ENCODE peak calls at places on chromosome 3, in seven cellular contexts. One of them, this sample, is unnamed.

GRCh38 chr3:51967384-51968174 is at the start of gene PCBP4:
- DNase-seq in GM12878: no peak
- DNase-seq in GM12892: no peak
- DNase-seq in SK-N-SH: peak; percentile 88
- DNase-seq in K562: peak; percentile 60
- DNase-seq in HepG2: peak; percentile 70
- DNase-seq in H1: no peak
- DNase-seq in this sample: peak; percentile 62

GRCh38 chr3:183587337-183587736 is 31.8 kb upstream of the KLHL6 start:
- DNase-seq in GM12878: no peak
- DNase-seq in GM12892: no peak
- DNase-seq in SK-N-SH: no peak
- DNase-seq in K562: no peak
- DNase-seq in HepG2: no peak
- DNase-seq in H1: no peak
- DNase-seq in this sample: no peak

GRCh38 chr3:195895078-195895899 is 13.1 kb downstream of the TNK2 start:
- DNase-seq in GM12878: no peak
- DNase-seq in GM12892: peak; percentile 77
- DNase-seq in SK-N-SH: peak; percentile 84
- DNase-seq in K562: peak; percentile 72
- DNase-seq in HepG2: peak; percentile 44
- DNase-seq in H1: no peak
- DNase-seq in this sample: peak; percentile 83

GRCh38 chr3:138692152-138692551 is 83.6 kb downstream of the FAIM start:
- DNase-seq in GM12878: no peak
- DNase-seq in GM12892: no peak
- DNase-seq in SK-N-SH: no peak
- DNase-seq in K562: no peak
- DNase-seq in HepG2: no peak
- DNase-seq in H1: no peak
- DNase-seq in this sample: no peak

GRCh38 chr3:125051715-125052581 is 3.8 kb downstream of the HEG1 start:
- DNase-seq in GM12878: peak; percentile 56
- DNase-seq in GM12892: peak; percentile 29
- DNase-seq in SK-N-SH: no peak
- DNase-seq in K562: no peak
- DNase-seq in HepG2: no peak
- DNase-seq in H1: no peak
- DNase-seq in this sample: peak; percentile 23

GRCh38 chr3:33047842-33048834 is 48.8 kb downstream of the GLB1 start:
- DNase-seq in GM12878: no peak
- DNase-seq in GM12892: no peak
- DNase-seq in SK-N-SH: no peak
- DNase-seq in K562: no peak
- DNase-seq in HepG2: no peak
- DNase-seq in H1: no peak
- DNase-seq in this sample: no peak

GRCh38 chr3:176767385-176767784 is 429.9 kb downstream of the TBL1XR1 start:
- DNase-seq in GM12878: no peak
- DNase-seq in GM12892: no peak
- DNase-seq in SK-N-SH: no peak
- DNase-seq in K562: no peak
- DNase-seq in HepG2: no peak
- DNase-seq in H1: no peak
- DNase-seq in this sample: no peak

GRCh38 chr3:131883086-131883485 is 151.7 kb downstream of the CPNE4 start:
- DNase-seq in GM12878: no peak
- DNase-seq in GM12892: no peak
- DNase-seq in SK-N-SH: no peak
- DNase-seq in K562: no peak
- DNase-seq in HepG2: no peak
- DNase-seq in H1: no peak
- DNase-seq in this sample: no peak

GRCh38 chr3:72244396-72244795 is 459.4 kb upstream of the PROK2 start:
- DNase-seq in GM12878: no peak
- DNase-seq in GM12892: no peak
- DNase-seq in SK-N-SH: peak; percentile 37
- DNase-seq in K562: no peak
- DNase-seq in HepG2: no peak
- DNase-seq in H1: no peak
- DNase-seq in this sample: no peak

GRCh38 chr3:44685128-44685800 is 27.2 kb upstream of the ZNF502 start:
- DNase-seq in GM12878: peak; percentile 27
- DNase-seq in GM12892: peak; percentile 65
- DNase-seq in SK-N-SH: peak; percentile 94
- DNase-seq in K562: peak; percentile 72
- DNase-seq in HepG2: no peak
- DNase-seq in H1: peak; percentile 78
- DNase-seq in this sample: peak; percentile 65

GRCh38 chr3:53941945-53942344 is 50.3 kb upstream of the SELENOK start:
- DNase-seq in GM12878: no peak
- DNase-seq in GM12892: no peak
- DNase-seq in SK-N-SH: no peak
- DNase-seq in K562: no peak
- DNase-seq in HepG2: no peak
- DNase-seq in H1: no peak
- DNase-seq in this sample: no peak

GRCh38 chr3:59678042-59678707 is 628.4 kb upstream of the CFAP20DC start:
- DNase-seq in GM12878: no peak
- DNase-seq in GM12892: no peak
- DNase-seq in SK-N-SH: no peak
- DNase-seq in K562: no peak
- DNase-seq in HepG2: no peak
- DNase-seq in H1: no peak
- DNase-seq in this sample: no peak

GRCh38 chr3:61372723-61373122 is 121.5 kb upstream of the FHIT start:
- DNase-seq in GM12878: no peak
- DNase-seq in GM12892: no peak
- DNase-seq in SK-N-SH: no peak
- DNase-seq in K562: no peak
- DNase-seq in HepG2: no peak
- DNase-seq in H1: no peak
- DNase-seq in this sample: no peak

GRCh38 chr3:159733194-159733860 is 255.3 kb upstream of the IL12A start:
- DNase-seq in GM12878: no peak
- DNase-seq in GM12892: no peak
- DNase-seq in SK-N-SH: no peak
- DNase-seq in K562: no peak
- DNase-seq in HepG2: no peak
- DNase-seq in H1: no peak
- DNase-seq in this sample: no peak

GRCh38 chr3:28791713-28792255 is 443.2 kb upstream of the AZI2 start:
- DNase-seq in GM12878: no peak
- DNase-seq in GM12892: no peak
- DNase-seq in SK-N-SH: no peak
- DNase-seq in K562: no peak
- DNase-seq in HepG2: no peak
- DNase-seq in H1: no peak
- DNase-seq in this sample: no peak

GRCh38 chr3:79109758-79110157 is 658.0 kb downstream of the ROBO1 start:
- DNase-seq in GM12878: no peak
- DNase-seq in GM12892: no peak
- DNase-seq in SK-N-SH: no peak
- DNase-seq in K562: no peak
- DNase-seq in HepG2: no peak
- DNase-seq in H1: no peak
- DNase-seq in this sample: no peak

GRCh38 chr3:27535809-27536392 is 51.7 kb upstream of the SLC4A7 start:
- DNase-seq in GM12878: no peak
- DNase-seq in GM12892: no peak
- DNase-seq in SK-N-SH: no peak
- DNase-seq in K562: no peak
- DNase-seq in HepG2: no peak
- DNase-seq in H1: no peak
- DNase-seq in this sample: no peak

GRCh38 chr3:40980467-40980866 is 218.8 kb upstream of the CTNNB1 start:
- DNase-seq in GM12878: no peak
- DNase-seq in GM12892: no peak
- DNase-seq in SK-N-SH: no peak
- DNase-seq in K562: no peak
- DNase-seq in HepG2: no peak
- DNase-seq in H1: no peak
- DNase-seq in this sample: no peak

GRCh38 chr3:149003653-149004305 is 12.4 kb downstream of the GYG1 start:
- DNase-seq in GM12878: no peak
- DNase-seq in GM12892: peak; percentile 23
- DNase-seq in SK-N-SH: no peak
- DNase-seq in K562: no peak
- DNase-seq in HepG2: no peak
- DNase-seq in H1: no peak
- DNase-seq in this sample: no peak

GRCh38 chr3:102248981-102249705 is 185.7 kb upstream of the ZPLD1 start:
- DNase-seq in GM12878: no peak
- DNase-seq in GM12892: no peak
- DNase-seq in SK-N-SH: no peak
- DNase-seq in K562: no peak
- DNase-seq in HepG2: no peak
- DNase-seq in H1: no peak
- DNase-seq in this sample: no peak

GRCh38 chr3:70811880-70812279 is 499.4 kb upstream of the MDFIC2 start:
- DNase-seq in GM12878: no peak
- DNase-seq in GM12892: no peak
- DNase-seq in SK-N-SH: no peak
- DNase-seq in K562: no peak
- DNase-seq in HepG2: no peak
- DNase-seq in H1: no peak
- DNase-seq in this sample: no peak

GRCh38 chr3:56878046-56878445 is 76.3 kb upstream of the ARHGEF3 start:
- DNase-seq in GM12878: no peak
- DNase-seq in GM12892: no peak
- DNase-seq in SK-N-SH: no peak
- DNase-seq in K562: peak; percentile 6
- DNase-seq in HepG2: no peak
- DNase-seq in H1: no peak
- DNase-seq in this sample: no peak

GRCh38 chr3:107846282-107846852 is 244.5 kb downstream of the CD47 start:
- DNase-seq in GM12878: no peak
- DNase-seq in GM12892: no peak
- DNase-seq in SK-N-SH: no peak
- DNase-seq in K562: peak; percentile 65
- DNase-seq in HepG2: peak; percentile 47
- DNase-seq in H1: peak; percentile 57
- DNase-seq in this sample: no peak

GRCh38 chr3:159856496-159857098 is 132.0 kb upstream of the IL12A start:
- DNase-seq in GM12878: no peak
- DNase-seq in GM12892: no peak
- DNase-seq in SK-N-SH: peak; percentile 52
- DNase-seq in K562: no peak
- DNase-seq in HepG2: no peak
- DNase-seq in H1: no peak
- DNase-seq in this sample: no peak

GRCh38 chr3:23741403-23741706 is 64.4 kb upstream of the UBE2E1 start:
- DNase-seq in GM12878: no peak
- DNase-seq in GM12892: no peak
- DNase-seq in SK-N-SH: no peak
- DNase-seq in K562: no peak
- DNase-seq in HepG2: no peak
- DNase-seq in H1: no peak
- DNase-seq in this sample: no peak

DNA sequence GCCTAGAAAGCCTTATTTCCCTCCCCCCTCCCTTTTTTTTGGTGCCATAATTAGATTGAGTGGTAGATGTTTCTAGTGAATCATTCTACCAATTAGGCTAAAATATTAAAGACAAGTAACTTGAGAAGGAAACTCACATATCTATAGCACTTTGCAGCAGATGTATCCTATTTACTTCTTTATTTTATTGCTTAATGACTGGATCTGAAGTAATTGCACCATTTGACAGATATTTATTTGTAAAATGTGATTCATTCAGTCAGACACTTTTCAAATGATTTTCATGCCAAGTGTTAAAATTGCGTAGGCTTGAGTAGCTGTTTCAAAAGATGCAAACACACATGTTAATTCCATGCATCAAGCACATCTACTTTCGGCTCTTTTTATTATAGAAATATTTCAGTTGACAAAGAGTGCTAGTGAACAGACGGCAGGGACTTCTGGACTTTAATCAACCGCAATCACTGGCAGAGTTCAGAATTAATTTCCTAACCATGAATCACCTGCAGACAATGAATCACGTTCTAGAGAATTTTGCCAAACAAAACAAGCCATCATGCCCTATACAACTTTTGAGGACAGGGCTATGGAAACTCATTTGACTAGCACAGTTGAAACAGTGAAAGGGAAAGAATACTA is 636.9 kb downstream of the MECOM start:
- DNase-seq in GM12878: no peak
- DNase-seq in GM12892: no peak
- DNase-seq in SK-N-SH: no peak
- DNase-seq in K562: no peak
- DNase-seq in HepG2: peak; percentile 1
- DNase-seq in H1: no peak
- DNase-seq in this sample: no peak
- TF ChIP-seq TAF1 in GM12878: no peak
- TF ChIP-seq TAF1 in GM12892: no peak
- TF ChIP-seq TAF1 in SK-N-SH: no peak
- TF ChIP-seq TAF1 in K562: no peak
- TF ChIP-seq TAF1 in HepG2: no peak
- TF ChIP-seq TAF1 in H1: no peak
- TF ChIP-seq TAF1 in this sample: no peak

GRCh38 chr3:19146685-19147650 is 1.3 kb upstream of the KCNH8 start:
- DNase-seq in GM12878: no peak
- DNase-seq in GM12892: peak; percentile 31
- DNase-seq in SK-N-SH: peak; percentile 92
- DNase-seq in K562: peak; percentile 76
- DNase-seq in HepG2: peak; percentile 25
- DNase-seq in H1: peak; percentile 75
- DNase-seq in this sample: peak; percentile 42
- TF ChIP-seq TAF1 in GM12878: no peak
- TF ChIP-seq TAF1 in GM12892: no peak
- TF ChIP-seq TAF1 in SK-N-SH: no peak
- TF ChIP-seq TAF1 in K562: no peak
- TF ChIP-seq TAF1 in HepG2: no peak
- TF ChIP-seq TAF1 in H1: peak; percentile 57
- TF ChIP-seq TAF1 in this sample: no peak

GRCh38 chr3:157354722-157355121 is 81.9 kb upstream of the PTX3 start:
- DNase-seq in GM12878: no peak
- DNase-seq in GM12892: no peak
- DNase-seq in SK-N-SH: no peak
- DNase-seq in K562: peak; percentile 24
- DNase-seq in HepG2: no peak
- DNase-seq in H1: no peak
- DNase-seq in this sample: no peak
- TF ChIP-seq TAF1 in GM12878: no peak
- TF ChIP-seq TAF1 in GM12892: no peak
- TF ChIP-seq TAF1 in SK-N-SH: no peak
- TF ChIP-seq TAF1 in K562: no peak
- TF ChIP-seq TAF1 in HepG2: no peak
- TF ChIP-seq TAF1 in H1: no peak
- TF ChIP-seq TAF1 in this sample: no peak

DNA sequence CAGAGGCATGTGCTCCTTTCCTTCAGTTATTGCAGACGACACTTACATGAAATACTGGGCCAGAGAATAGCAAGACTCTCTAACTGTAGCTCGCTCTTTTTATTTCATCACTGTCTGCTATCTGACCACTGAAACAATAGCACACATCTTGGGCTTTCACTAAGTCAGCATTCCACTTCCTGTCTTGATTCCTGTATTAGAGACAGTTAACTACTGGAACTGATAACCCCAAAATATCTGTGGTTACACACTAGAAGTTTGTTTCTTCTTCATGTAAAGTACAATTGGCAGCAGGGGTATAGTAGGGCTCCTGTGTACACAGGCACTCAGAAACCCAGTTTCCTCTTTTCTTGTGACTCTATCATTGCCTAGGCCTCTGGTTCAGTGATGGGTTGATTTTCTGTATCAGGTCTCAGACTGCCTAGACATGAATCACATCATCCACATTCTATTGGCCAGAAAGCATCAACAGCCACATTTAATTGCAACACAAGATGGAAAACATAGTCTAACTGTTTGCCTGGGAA is 230.2 kb upstream of the CD96 start:
- DNase-seq in GM12878: no peak
- DNase-seq in GM12892: no peak
- DNase-seq in SK-N-SH: no peak
- DNase-seq in K562: no peak
- DNase-seq in HepG2: no peak
- DNase-seq in H1: no peak
- DNase-seq in this sample: no peak
- TF ChIP-seq TAF1 in GM12878: no peak
- TF ChIP-seq TAF1 in GM12892: no peak
- TF ChIP-seq TAF1 in SK-N-SH: no peak
- TF ChIP-seq TAF1 in K562: no peak
- TF ChIP-seq TAF1 in HepG2: no peak
- TF ChIP-seq TAF1 in H1: no peak
- TF ChIP-seq TAF1 in this sample: no peak